ENCODE peak calls at places on chromosomes 1 and 21, in five cellular contexts. I is HCT116, H is transverse colon, F is Peyer's patch, V is GM12892. E is an unnamed sample.

GRCh38 chr1:5992814-5993552 is 758 bp upstream of the NPHP4 start:
- DNase-seq in F (no peak), V (no peak), I (no peak), H (no peak), E (no peak)

GRCh38 chr1:232393010-232393833 is 236.7 kb downstream of the SIPA1L2 start:
- DNase-seq in F (no peak), V (no peak), I (no peak), H (no peak), E (no peak)

GRCh38 chr1:10764296-10764798 is 32.1 kb downstream of the CASZ1 start:
- DNase-seq in F (no peak), H (no peak), I (no peak), V (no peak), E (no peak)

GRCh38 chr1:111542187-111542586 is 38.8 kb upstream of the ADORA3 start:
- DNase-seq in F (no peak), H (no peak), I (no peak), V (no peak), E (no peak)

GRCh38 chr1:183230403-183230802 is 44.3 kb downstream of the LAMC2 start:
- DNase-seq in I (no peak), F (no peak), H (no peak), V (no peak), E (no peak)

GRCh38 chr1:183029591-183030000 is 6.4 kb downstream of the LAMC1 start:
- DNase-seq in V (no peak), H (no peak), I (no peak), F (no peak), E (no peak)

GRCh38 chr1:95941121-95941798 is 707.2 kb downstream of the RWDD3 start:
- DNase-seq in H (no peak), I (no peak), V (no peak), F (no peak), E (no peak)

GRCh38 chr1:2510366-2511155 is 15.8 kb downstream of the PANK4 start:
- DNase-seq in F (no peak), V (no peak), I (no peak), H (no peak), E (no peak)

GRCh38 chr1:176682830-176683229 is 219.9 kb downstream of the PAPPA2 start:
- DNase-seq in V (no peak), H (no peak), F (no peak), I (no peak), E (no peak)

GRCh38 chr1:145889722-145890121 is 4.1 kb upstream of the ANKRD35 start:
- DNase-seq in V (no peak), H (no peak), I (no peak), F (no peak), E (no peak)

GRCh38 chr21:43361493-43362296 is 65.2 kb downstream of the SIK1 start:
- DNase-seq in H (peak; percentile 71), I (no peak), V (no peak), F (peak; percentile 86), E (no peak)

GRCh38 chr1:65541161-65541560 is 120.7 kb downstream of the LEPR start:
- DNase-seq in H (no peak), V (no peak), F (no peak), I (no peak), E (no peak)
- TF ChIP-seq POLR2A in H (no peak), V (no peak), F (no peak), I (no peak), E (no peak)

GRCh38 chr1:58780586-58781452 is 3.0 kb downstream of the JUN start:
- DNase-seq in V (no peak), H (no peak), F (no peak), I (no peak), E (peak; percentile 57)

GRCh38 chr1:58783090-58783992 is 506 bp downstream of the JUN start:
- DNase-seq in I (no peak), F (peak; percentile 79), V (no peak), H (peak; percentile 66), E (peak; percentile 66)

GRCh38 chr1:58781541-58782307 is 2.1 kb downstream of the JUN start:
- DNase-seq in I (no peak), F (peak; percentile 79), H (peak; percentile 77), V (no peak), E (peak; percentile 72)

GRCh38 chr1:58783993-58784757 is at the start of gene JUN:
- DNase-seq in I (peak; percentile 98), V (peak; percentile 83), H (peak; percentile 100), F (peak; percentile 100), E (peak; percentile 99)

GRCh38 chr1:58782308-58783089 is 1.3 kb downstream of the JUN start:
- DNase-seq in V (peak; percentile 54), H (peak; percentile 78), F (peak; percentile 86), I (no peak), E (peak; percentile 68)
- TF ChIP-seq POLR2A in V (peak; percentile 18), H (peak; percentile 7), F (no peak), I (no peak), E (no peak)

GRCh38 chr1:109654519-109654918 is 1.4 kb upstream of the GSTM4 start:
- DNase-seq in I (no peak), H (no peak), F (no peak), V (no peak), E (no peak)

GRCh38 chr1:109657970-109658369 is 2.1 kb downstream of the GSTM4 start:
- DNase-seq in H (no peak), I (no peak), V (no peak), F (no peak), E (no peak)

GRCh38 chr1:109653286-109653685 is 2.6 kb upstream of the GSTM4 start:
- DNase-seq in F (no peak), I (no peak), H (no peak), V (no peak), E (no peak)

GRCh38 chr1:109657395-109657794 is 1.5 kb downstream of the GSTM4 start:
- DNase-seq in I (no peak), V (no peak), F (no peak), H (no peak), E (no peak)

GRCh38 chr1:109655624-109656519 is at the start of gene GSTM4:
- DNase-seq in V (peak; percentile 84), I (peak; percentile 16), H (peak; percentile 93), F (peak; percentile 96), E (peak; percentile 83)
- TF ChIP-seq POLR2A in V (peak; percentile 42), I (no peak), H (peak; percentile 87), F (peak; percentile 65), E (peak; percentile 79)

GRCh38 chr1:203028784-203029553 is 2.7 kb downstream of the PPFIA4 start:
- DNase-seq in H (no peak), I (no peak), V (no peak), F (peak; percentile 39), E (no peak)

GRCh38 chr1:203028067-203028783 is 1.9 kb downstream of the PPFIA4 start:
- DNase-seq in H (no peak), V (no peak), F (no peak), I (no peak), E (no peak)

GRCh38 chr1:203031467-203031866 is 5.2 kb downstream of the PPFIA4 start:
- DNase-seq in H (no peak), V (no peak), I (no peak), F (no peak), E (no peak)

GRCh38 chr1:203026666-203027663 is 674 bp downstream of the PPFIA4 start:
- DNase-seq in H (no peak), F (peak; percentile 38), V (no peak), I (no peak), E (no peak)

GRCh38 chr1:203025721-203026665 is at the start of gene PPFIA4:
- DNase-seq in I (peak; percentile 46), V (peak; percentile 92), H (peak; percentile 87), F (peak; percentile 90), E (peak; percentile 91)
- TF ChIP-seq POLR2A in I (peak; percentile 73), V (peak; percentile 63), H (peak; percentile 23), F (no peak), E (peak; percentile 15)

E was measured in body of pancreas.